ENCODE peak calls at places on chromosomes 12 and 14, in six cellular contexts. One of them, this sample, is unnamed. For H3K4me1, the result is how much of the 10 kb centered on the place peaks cover.

GRCh38 chr12:127588224-127588623 is 678.7 kb upstream of the TMEM132C start:
- DNase-seq in IMR-90: peak
- DNase-seq in HepG2: no peak
- DNase-seq in A549: no peak
- DNase-seq in tibial artery: peak
- DNase-seq in mucosa of descending colon: peak
- DNase-seq in this sample: no peak

GRCh38 chr12:67826946-67827719 is 162.1 kb upstream of the IFNG-AS1 start:
- DNase-seq in IMR-90: peak
- DNase-seq in HepG2: no peak
- DNase-seq in A549: no peak
- DNase-seq in tibial artery: no peak
- DNase-seq in mucosa of descending colon: peak
- DNase-seq in this sample: no peak

GRCh38 chr14:73977896-73978295 is 27.8 kb downstream of the COQ6 start:
- DNase-seq in IMR-90: peak
- DNase-seq in HepG2: no peak
- DNase-seq in A549: no peak
- DNase-seq in tibial artery: no peak
- DNase-seq in mucosa of descending colon: no peak
- DNase-seq in this sample: peak

GRCh38 chr12:103908877-103909276 is 21.3 kb upstream of the HSP90B1 start:
- DNase-seq in IMR-90: peak
- DNase-seq in HepG2: no peak
- DNase-seq in A549: no peak
- DNase-seq in tibial artery: no peak
- DNase-seq in mucosa of descending colon: no peak
- DNase-seq in this sample: peak

GRCh38 chr12:113912761-113913295 is 53.3 kb downstream of the RBM19 start:
- DNase-seq in IMR-90: peak
- DNase-seq in HepG2: peak
- DNase-seq in A549: peak
- DNase-seq in tibial artery: no peak
- DNase-seq in mucosa of descending colon: peak
- DNase-seq in this sample: peak

GRCh38 chr14:94005324-94005723 is 8.2 kb downstream of the CCDC197 start:
- DNase-seq in IMR-90: no peak
- DNase-seq in HepG2: no peak
- DNase-seq in A549: no peak
- DNase-seq in tibial artery: no peak
- DNase-seq in mucosa of descending colon: no peak
- DNase-seq in this sample: no peak

GRCh38 chr14:56738020-56738419 is 72.3 kb downstream of the OTX2 start:
- DNase-seq in IMR-90: no peak
- DNase-seq in HepG2: no peak
- DNase-seq in A549: no peak
- DNase-seq in tibial artery: no peak
- DNase-seq in mucosa of descending colon: no peak
- DNase-seq in this sample: no peak

GRCh38 chr14:91398707-91399106 is 18.9 kb downstream of the CCDC88C start:
- DNase-seq in IMR-90: no peak
- DNase-seq in HepG2: no peak
- DNase-seq in A549: no peak
- DNase-seq in tibial artery: no peak
- DNase-seq in mucosa of descending colon: no peak
- DNase-seq in this sample: no peak

GRCh38 chr12:118981285-118982201 is at the start of gene SRRM4:
- DNase-seq in IMR-90: no peak
- DNase-seq in HepG2: no peak
- DNase-seq in A549: no peak
- DNase-seq in tibial artery: no peak
- DNase-seq in mucosa of descending colon: peak
- DNase-seq in this sample: peak

GRCh38 chr14:81582420-81582819 is 48.8 kb upstream of the SEL1L start:
- DNase-seq in IMR-90: no peak
- DNase-seq in HepG2: no peak
- DNase-seq in A549: no peak
- DNase-seq in tibial artery: no peak
- DNase-seq in mucosa of descending colon: no peak
- DNase-seq in this sample: no peak

GRCh38 chr12:51484119-51484518 is 59.5 kb downstream of the SLC4A8 start:
- DNase-seq in IMR-90: no peak
- DNase-seq in HepG2: no peak
- DNase-seq in A549: no peak
- DNase-seq in tibial artery: no peak
- DNase-seq in mucosa of descending colon: no peak
- DNase-seq in this sample: no peak

GRCh38 chr12:68673788-68674187 is 13.0 kb upstream of the NUP107 start:
- DNase-seq in IMR-90: no peak
- DNase-seq in HepG2: no peak
- DNase-seq in A549: no peak
- DNase-seq in tibial artery: no peak
- DNase-seq in mucosa of descending colon: no peak
- DNase-seq in this sample: no peak

GRCh38 chr14:80927385-80927989 is 14.1 kb downstream of the CEP128 start:
- DNase-seq in IMR-90: no peak
- DNase-seq in HepG2: no peak
- DNase-seq in A549: no peak
- DNase-seq in tibial artery: no peak
- DNase-seq in mucosa of descending colon: no peak
- DNase-seq in this sample: no peak

GRCh38 chr12:49089831-49090773 is 4.5 kb downstream of the DHH start:
- DNase-seq in IMR-90: peak
- DNase-seq in HepG2: no peak
- DNase-seq in A549: no peak
- DNase-seq in tibial artery: peak
- DNase-seq in mucosa of descending colon: no peak
- DNase-seq in this sample: peak
- TF ChIP-seq CTCF in IMR-90: peak
- TF ChIP-seq CTCF in HepG2: peak
- TF ChIP-seq CTCF in A549: peak
- TF ChIP-seq CTCF in tibial artery: peak
- TF ChIP-seq CTCF in mucosa of descending colon: no peak
- TF ChIP-seq CTCF in this sample: no peak

GRCh38 chr12:120856980-120857379 is 47.2 kb downstream of the SPPL3 start:
- DNase-seq in IMR-90: no peak
- DNase-seq in HepG2: no peak
- DNase-seq in A549: no peak
- DNase-seq in tibial artery: no peak
- DNase-seq in mucosa of descending colon: peak
- DNase-seq in this sample: peak

GRCh38 chr12:120853188-120853587 is 51.0 kb downstream of the SPPL3 start:
- DNase-seq in IMR-90: peak
- DNase-seq in HepG2: no peak
- DNase-seq in A549: no peak
- DNase-seq in tibial artery: no peak
- DNase-seq in mucosa of descending colon: no peak
- DNase-seq in this sample: no peak

GRCh38 chr12:120855823-120856589 is 48.2 kb downstream of the SPPL3 start:
- DNase-seq in IMR-90: no peak
- DNase-seq in HepG2: no peak
- DNase-seq in A549: no peak
- DNase-seq in tibial artery: no peak
- DNase-seq in mucosa of descending colon: no peak
- DNase-seq in this sample: no peak

GRCh38 chr12:120851939-120852338 is 52.2 kb downstream of the SPPL3 start:
- DNase-seq in IMR-90: no peak
- DNase-seq in HepG2: no peak
- DNase-seq in A549: no peak
- DNase-seq in tibial artery: no peak
- DNase-seq in mucosa of descending colon: no peak
- DNase-seq in this sample: no peak

DNA sequence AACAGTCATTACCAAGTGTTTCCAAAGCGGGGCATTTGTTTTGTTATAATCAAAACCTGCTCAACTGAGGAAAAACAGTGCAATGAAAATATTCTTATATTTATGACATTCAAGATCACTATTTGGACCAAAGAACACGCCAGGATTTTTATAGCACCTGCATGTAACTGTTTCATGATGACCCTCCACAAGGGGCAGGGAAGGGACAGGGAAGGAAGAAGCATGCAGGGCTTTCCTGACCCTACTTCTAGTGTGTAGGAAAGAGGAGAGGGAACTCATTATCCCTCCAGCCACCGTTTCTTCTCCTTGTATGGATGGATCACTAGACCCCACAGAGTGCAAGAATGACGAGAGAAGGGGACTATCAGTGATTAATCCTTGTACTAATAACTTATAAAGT is 49.4 kb downstream of the SPPL3 start:
- DNase-seq in IMR-90: no peak
- DNase-seq in HepG2: no peak
- DNase-seq in A549: no peak
- DNase-seq in tibial artery: no peak
- DNase-seq in mucosa of descending colon: no peak
- DNase-seq in this sample: no peak
- H3K4me1 ChIP-seq in IMR-90: under half
- H3K4me1 ChIP-seq in HepG2: under half
- H3K4me1 ChIP-seq in A549: under half
- H3K4me1 ChIP-seq in tibial artery: half or more
- H3K4me1 ChIP-seq in mucosa of descending colon: under half
- H3K4me1 ChIP-seq in this sample: under half

GRCh38 chr12:84161296-84161695 is 751.3 kb downstream of the SLC6A15 start:
- DNase-seq in IMR-90: no peak
- DNase-seq in HepG2: no peak
- DNase-seq in A549: no peak
- DNase-seq in tibial artery: no peak
- DNase-seq in mucosa of descending colon: no peak
- DNase-seq in this sample: no peak
- TF ChIP-seq CTCF in IMR-90: no peak
- TF ChIP-seq CTCF in HepG2: no peak
- TF ChIP-seq CTCF in A549: no peak
- TF ChIP-seq CTCF in tibial artery: no peak
- TF ChIP-seq CTCF in mucosa of descending colon: no peak
- TF ChIP-seq CTCF in this sample: no peak

GRCh38 chr14:54105898-54106297 is 149.3 kb upstream of the BMP4 start:
- DNase-seq in IMR-90: no peak
- DNase-seq in HepG2: no peak
- DNase-seq in A549: no peak
- DNase-seq in tibial artery: no peak
- DNase-seq in mucosa of descending colon: no peak
- DNase-seq in this sample: no peak

GRCh38 chr14:54108481-54109471 is 152.2 kb upstream of the BMP4 start:
- DNase-seq in IMR-90: peak
- DNase-seq in HepG2: peak
- DNase-seq in A549: no peak
- DNase-seq in tibial artery: no peak
- DNase-seq in mucosa of descending colon: no peak
- DNase-seq in this sample: no peak

GRCh38 chr14:54104746-54105145 is 148.1 kb upstream of the BMP4 start:
- DNase-seq in IMR-90: no peak
- DNase-seq in HepG2: no peak
- DNase-seq in A549: no peak
- DNase-seq in tibial artery: no peak
- DNase-seq in mucosa of descending colon: no peak
- DNase-seq in this sample: no peak

GRCh38 chr14:54105406-54105805 is 148.8 kb upstream of the BMP4 start:
- DNase-seq in IMR-90: no peak
- DNase-seq in HepG2: no peak
- DNase-seq in A549: no peak
- DNase-seq in tibial artery: no peak
- DNase-seq in mucosa of descending colon: no peak
- DNase-seq in this sample: no peak

DNA sequence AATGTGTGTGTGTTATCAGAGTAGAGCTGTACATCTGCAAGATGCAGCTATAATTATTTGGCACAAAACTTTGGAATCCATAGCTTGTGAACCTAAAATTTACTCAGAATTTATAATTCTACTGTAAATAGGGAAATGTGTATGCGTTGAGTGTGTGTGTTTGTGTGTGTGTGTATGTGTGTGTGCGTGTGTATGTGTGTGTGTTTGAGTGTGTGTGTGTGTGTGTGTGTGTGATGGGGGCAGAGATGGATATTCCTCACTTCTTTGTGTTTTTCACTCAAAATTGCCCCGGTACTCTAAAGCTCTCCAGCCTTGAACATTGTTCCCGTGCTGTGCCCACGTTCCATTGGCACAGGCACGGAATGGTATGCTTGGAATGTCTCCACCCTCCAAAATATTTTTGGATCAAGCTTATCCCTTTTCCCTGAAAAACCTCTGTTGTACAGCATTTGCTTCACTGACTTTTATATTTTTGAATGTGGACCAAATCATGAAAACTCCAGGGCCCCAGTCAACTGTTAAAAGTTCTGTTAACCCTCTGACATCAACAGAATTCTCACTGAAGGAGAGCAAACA is 150.3 kb upstream of the BMP4 start:
- DNase-seq in IMR-90: no peak
- DNase-seq in HepG2: peak
- DNase-seq in A549: no peak
- DNase-seq in tibial artery: no peak
- DNase-seq in mucosa of descending colon: no peak
- DNase-seq in this sample: no peak
- H3K4me1 ChIP-seq in IMR-90: under half
- H3K4me1 ChIP-seq in HepG2: half or more
- H3K4me1 ChIP-seq in A549: under half
- H3K4me1 ChIP-seq in tibial artery: half or more
- H3K4me1 ChIP-seq in mucosa of descending colon: under half
- H3K4me1 ChIP-seq in this sample: under half

GRCh38 chr12:76888775-76889174 is 10.0 kb upstream of the CSRP2 start:
- DNase-seq in IMR-90: no peak
- DNase-seq in HepG2: no peak
- DNase-seq in A549: no peak
- DNase-seq in tibial artery: no peak
- DNase-seq in mucosa of descending colon: no peak
- DNase-seq in this sample: no peak
- TF ChIP-seq CTCF in IMR-90: no peak
- TF ChIP-seq CTCF in HepG2: no peak
- TF ChIP-seq CTCF in A549: no peak
- TF ChIP-seq CTCF in tibial artery: no peak
- TF ChIP-seq CTCF in mucosa of descending colon: no peak
- TF ChIP-seq CTCF in this sample: no peak

DNA sequence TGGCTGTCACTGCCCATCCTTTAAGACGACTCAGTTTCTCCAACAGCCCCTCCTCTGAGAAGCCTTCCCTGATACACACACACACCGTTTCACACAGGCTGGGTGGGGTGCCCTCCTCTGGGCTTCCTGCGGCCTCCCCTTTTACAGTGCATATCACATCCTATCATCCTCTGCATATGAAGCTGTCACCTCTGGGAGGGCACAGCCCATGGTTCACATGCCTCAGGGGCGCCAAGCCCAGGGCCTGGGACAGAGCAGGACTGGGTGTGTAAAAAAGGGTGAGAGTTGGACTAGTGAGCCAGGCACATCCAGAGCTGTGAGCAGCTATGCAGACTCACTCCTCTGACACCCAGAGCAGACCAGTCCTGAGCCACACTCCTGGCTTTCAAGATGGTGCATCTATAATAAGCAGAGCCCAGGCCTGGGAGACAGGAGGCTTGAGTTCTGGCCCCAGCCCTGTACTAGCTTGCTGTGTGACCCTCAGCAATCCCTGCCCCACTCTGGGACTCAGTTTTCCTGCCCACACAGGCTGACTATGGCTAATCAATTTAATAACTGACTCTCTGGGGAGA is 62.6 kb downstream of the LGMN start:
- DNase-seq in IMR-90: no peak
- DNase-seq in HepG2: no peak
- DNase-seq in A549: no peak
- DNase-seq in tibial artery: no peak
- DNase-seq in mucosa of descending colon: no peak
- DNase-seq in this sample: no peak
- H3K4me1 ChIP-seq in IMR-90: under half
- H3K4me1 ChIP-seq in HepG2: under half
- H3K4me1 ChIP-seq in A549: under half
- H3K4me1 ChIP-seq in tibial artery: under half
- H3K4me1 ChIP-seq in mucosa of descending colon: under half
- H3K4me1 ChIP-seq in this sample: under half

GRCh38 chr12:3132636-3133409 is 55.6 kb downstream of the TSPAN9 start:
- DNase-seq in IMR-90: peak
- DNase-seq in HepG2: no peak
- DNase-seq in A549: no peak
- DNase-seq in tibial artery: no peak
- DNase-seq in mucosa of descending colon: no peak
- DNase-seq in this sample: no peak
- TF ChIP-seq CTCF in IMR-90: no peak
- TF ChIP-seq CTCF in HepG2: peak
- TF ChIP-seq CTCF in A549: no peak
- TF ChIP-seq CTCF in tibial artery: no peak
- TF ChIP-seq CTCF in mucosa of descending colon: no peak
- TF ChIP-seq CTCF in this sample: no peak